ENCODE peak calls at places on chromosomes 12 and 14, in six cellular contexts. V is left ventricle myocardium inferior, H is endodermal cell, P is ovary, I is transverse colon, J is A549. E is an unnamed sample. For H3K9me3, the result is how much of the 10 kb centered on the place peaks cover.

GRCh38 chr12:93968518-93968917 is 179.9 kb upstream of the PLXNC1 start:
- DNase-seq in H (no peak), J (no peak), P (no peak), I (no peak), V (no peak), E (no peak)

GRCh38 chr14:75141967-75142366 is 15.1 kb upstream of the NEK9 start:
- DNase-seq in I (no peak), V (no peak), J (peak), H (no peak), P (no peak), E (peak)

GRCh38 chr12:49939707-49940106 is 10.8 kb upstream of the AQP2 start:
- DNase-seq in V (no peak), H (no peak), P (no peak), I (no peak), J (no peak), E (no peak)

GRCh38 chr12:19167708-19168107 is 38.2 kb downstream of the PLEKHA5 start:
- DNase-seq in J (no peak), I (no peak), P (no peak), V (no peak), H (no peak), E (no peak)

GRCh38 chr14:59282366-59282765 is 93.9 kb downstream of the DAAM1 start:
- DNase-seq in V (no peak), J (no peak), I (no peak), P (no peak), H (no peak), E (peak)

GRCh38 chr12:56122637-56123036 is 4.6 kb downstream of the ZC3H10 start:
- DNase-seq in J (no peak), H (no peak), P (no peak), V (no peak), I (no peak), E (no peak)

GRCh38 chr12:6791931-6792520 is 2.7 kb downstream of the CD4 start:
- DNase-seq in J (no peak), V (no peak), I (no peak), P (no peak), H (no peak), E (no peak)

GRCh38 chr14:40985584-40985983 is 621.1 kb upstream of the LRFN5 start:
- DNase-seq in V (no peak), J (no peak), H (no peak), I (no peak), P (no peak), E (no peak)

GRCh38 chr12:103632554-103633216 is 45.6 kb downstream of the STAB2 start:
- DNase-seq in J (peak), H (peak), V (no peak), P (no peak), I (peak), E (peak)

GRCh38 chr14:24900281-24900868 is 149.6 kb downstream of the STXBP6 start:
- DNase-seq in H (no peak), I (no peak), P (no peak), J (no peak), V (no peak), E (no peak)

GRCh38 chr14:33532581-33532980 is 418.3 kb downstream of the EGLN3 start:
- DNase-seq in P (no peak), V (no peak), H (no peak), I (no peak), J (no peak), E (no peak)

DNA sequence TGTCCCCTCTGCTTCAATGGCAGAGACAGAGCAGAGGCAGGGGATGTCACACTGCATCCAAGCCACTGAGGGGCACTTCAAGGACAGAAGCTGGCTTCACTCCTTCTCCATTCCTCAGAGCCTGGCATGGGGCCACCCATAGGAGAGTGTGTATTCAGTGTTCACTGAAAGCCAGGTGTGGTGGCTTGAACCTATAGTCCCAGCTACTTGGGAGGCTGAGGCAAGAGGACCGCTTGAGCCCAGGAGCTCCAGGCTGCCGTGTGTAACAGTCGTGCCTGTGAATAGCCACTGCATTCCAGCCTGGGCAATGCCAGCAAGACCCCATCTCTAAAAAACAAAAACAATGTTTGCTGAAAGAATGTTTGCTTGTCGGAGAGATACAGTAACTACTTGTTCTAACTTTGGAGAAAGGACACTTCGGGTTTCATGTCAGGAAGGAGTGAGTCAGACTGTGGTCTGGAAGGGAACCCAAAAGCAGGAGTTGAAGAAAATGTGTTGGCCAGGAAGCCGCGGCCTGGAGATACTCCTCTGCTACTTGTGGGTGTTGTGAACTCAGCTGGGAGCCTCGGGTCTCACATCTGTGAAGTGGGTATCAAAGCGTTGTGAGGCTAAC is 43.4 kb downstream of the ELK3 start:
- DNase-seq in H (peak), I (peak), P (peak), J (no peak), V (peak), E (peak)
- TF ChIP-seq CTCF in H (no peak), I (no peak), P (no peak), J (no peak), V (no peak), E (no peak)

GRCh38 chr12:126248871-126249403 is 1183.7 kb downstream of the AACS start:
- DNase-seq in P (no peak), V (no peak), J (no peak), H (no peak), I (no peak), E (no peak)

GRCh38 chr12:126247936-126248335 is 1182.7 kb downstream of the AACS start:
- DNase-seq in J (no peak), I (no peak), P (no peak), H (no peak), V (no peak), E (no peak)

GRCh38 chr12:126243814-126244213 is 1178.6 kb downstream of the AACS start:
- DNase-seq in J (no peak), P (no peak), I (no peak), V (no peak), H (no peak), E (no peak)
- H3K9me3 ChIP-seq in J (under half), P (under half), I (under half), V (under half), H (under half), E (under half)

DNA sequence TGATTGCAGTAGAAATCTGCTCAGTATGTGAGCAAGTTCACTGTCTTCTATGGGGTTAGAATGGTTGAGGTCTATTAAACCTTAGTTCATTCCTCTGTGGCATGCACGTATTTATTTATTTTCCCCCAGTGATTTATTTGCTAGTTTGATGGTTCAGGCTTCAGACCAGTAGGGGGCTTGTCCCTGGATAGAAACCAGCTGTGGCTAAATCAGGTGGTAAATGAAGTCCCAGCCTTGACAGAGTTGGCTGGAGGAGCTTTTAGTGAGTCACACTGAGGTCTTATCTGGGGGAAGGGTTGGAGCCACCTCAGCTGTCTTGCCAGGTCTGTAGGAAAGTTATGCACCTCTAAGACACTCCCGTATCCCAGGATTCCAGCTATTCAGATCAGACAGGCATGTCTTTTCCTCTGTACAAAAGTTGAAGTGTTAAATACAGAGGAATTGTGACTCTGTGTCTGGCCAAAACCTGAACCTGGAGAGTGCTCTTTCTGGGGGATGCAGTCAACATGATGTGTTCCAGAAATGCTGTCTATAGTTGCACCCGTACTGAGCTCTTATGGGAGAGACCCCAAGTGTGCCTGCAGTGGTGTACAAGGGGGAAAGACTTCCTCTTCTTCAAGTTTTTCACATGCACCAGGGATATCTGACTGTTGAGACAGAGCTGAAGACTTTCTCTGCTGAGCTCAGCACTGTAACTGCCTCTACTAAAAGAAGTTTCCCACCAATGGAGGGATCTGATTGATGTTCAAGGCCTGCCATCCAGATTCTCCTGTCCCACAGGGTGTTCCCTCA is 1322.1 kb downstream of the TMEM121 start:
- DNase-seq in P (no peak), J (peak), H (no peak), V (no peak), I (peak), E (no peak)
- TF ChIP-seq CTCF in P (peak), J (peak), H (no peak), V (no peak), I (peak), E (no peak)

GRCh38 chr14:27199272-27199671 is 601.4 kb upstream of the NOVA1 start:
- DNase-seq in V (no peak), I (no peak), P (no peak), J (no peak), H (no peak), E (no peak)

DNA sequence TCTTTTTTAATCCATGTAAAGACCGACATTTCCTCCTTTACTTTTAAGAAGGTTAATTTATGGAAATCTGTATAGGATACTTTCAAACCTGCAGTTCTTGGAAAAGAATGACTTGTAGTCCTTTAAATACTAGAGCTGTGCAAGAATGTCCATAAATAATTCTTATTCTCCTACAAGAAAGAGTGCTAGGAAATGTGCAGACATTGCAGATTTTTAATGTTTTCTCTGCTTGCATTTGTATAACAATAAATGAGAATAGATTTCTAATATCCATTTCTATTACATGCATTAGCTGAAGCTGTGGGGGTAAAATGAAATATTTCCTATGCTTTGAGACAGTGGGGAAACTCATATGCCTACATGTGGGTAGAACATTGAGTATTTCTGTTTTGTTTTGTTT is 607.2 kb upstream of the NOVA1 start:
- DNase-seq in P (no peak), I (no peak), V (no peak), J (no peak), H (no peak), E (no peak)
- H3K9me3 ChIP-seq in P (under half), I (under half), V (under half), J (under half), H (under half), E (under half)